ENCODE peak calls at places on chromosomes 12 and 14, in four cellular contexts. U, D, T and S are unnamed samples. For H3K4me1, the result is how much of the 10 kb centered on the place peaks cover.

GRCh38 chr12:27388650-27389049 is 56.0 kb downstream of the BMAL2 start:
- DNase-seq in U (no peak), D (no peak), T (no peak), S (no peak)

GRCh38 chr12:52975204-52975603 is 26.3 kb downstream of the KRT18 start:
- DNase-seq in U (no peak), D (no peak), T (no peak), S (no peak)

GRCh38 chr12:26701604-26702215 is 131.3 kb downstream of the ITPR2 start:
- DNase-seq in U (no peak), D (no peak), T (no peak), S (no peak)

GRCh38 chr12:123115409-123116111 is 35.3 kb downstream of the PITPNM2 start:
- DNase-seq in U (peak), D (no peak), T (peak), S (no peak)

GRCh38 chr12:76190249-76190648 is 105.8 kb upstream of the NAP1L1 start:
- DNase-seq in U (no peak), D (no peak), T (no peak), S (no peak)

GRCh38 chr12:107374136-107374535 is 280.8 kb upstream of the CRY1 start:
- DNase-seq in U (no peak), D (no peak), T (peak), S (no peak)

GRCh38 chr14:22412936-22413411 is 176.1 kb downstream of the DAD1 start:
- DNase-seq in U (no peak), D (peak), T (no peak), S (no peak)

GRCh38 chr14:68666206-68666730 is 126.6 kb downstream of the ZFP36L1 start:
- DNase-seq in U (no peak), D (no peak), T (no peak), S (no peak)

GRCh38 chr12:64390275-64390851 is at the start of gene C12orf56:
- DNase-seq in U (no peak), D (no peak), T (no peak), S (peak)

GRCh38 chr14:67999693-68000384 is 180.3 kb downstream of the RAD51B start:
- DNase-seq in U (no peak), D (peak), T (no peak), S (no peak)

GRCh38 chr14:55731881-55732498 is 152.0 kb downstream of the KTN1 start:
- DNase-seq in U (peak), D (no peak), T (peak), S (peak)

GRCh38 chr14:63276492-63277342 is 42.0 kb downstream of the GPHB5 start:
- DNase-seq in U (no peak), D (no peak), T (no peak), S (no peak)

GRCh38 chr12:46774011-46774633 is 51.7 kb downstream of the SLC38A4 start:
- DNase-seq in U (no peak), D (peak), T (no peak), S (no peak)
- H3K4me3 ChIP-seq in U (no peak), D (peak), T (no peak), S (no peak)

GRCh38 chr14:76446921-76447320 is 71.0 kb downstream of the ESRRB start:
- DNase-seq in U (no peak), D (no peak), T (no peak), S (no peak)

GRCh38 chr14:76450476-76450875 is 74.5 kb downstream of the ESRRB start:
- DNase-seq in U (no peak), D (no peak), T (no peak), S (no peak)

DNA sequence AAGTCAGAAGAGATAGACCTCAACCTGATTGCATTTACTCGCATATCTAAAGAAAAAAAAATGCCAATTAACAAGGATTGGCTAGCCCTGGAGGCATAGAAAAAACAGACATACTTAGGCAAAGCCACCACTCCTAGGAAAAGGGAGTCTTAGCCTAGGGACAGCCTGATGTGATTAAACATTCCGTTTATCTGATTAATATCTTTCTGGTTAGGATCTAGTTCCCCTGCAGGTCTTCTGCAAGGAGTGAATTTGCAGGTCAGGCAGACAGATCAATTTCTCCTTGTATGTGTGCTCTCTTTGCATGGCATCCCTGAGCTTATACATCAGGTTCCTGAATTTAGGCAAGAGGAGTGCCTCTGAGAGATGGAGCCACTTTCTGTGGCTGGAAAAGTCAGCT is 70.5 kb downstream of the ESRRB start:
- DNase-seq in U (no peak), D (no peak), T (no peak), S (no peak)
- H3K4me1 ChIP-seq in U (under half), D (under half), T (under half), S (under half)

DNA sequence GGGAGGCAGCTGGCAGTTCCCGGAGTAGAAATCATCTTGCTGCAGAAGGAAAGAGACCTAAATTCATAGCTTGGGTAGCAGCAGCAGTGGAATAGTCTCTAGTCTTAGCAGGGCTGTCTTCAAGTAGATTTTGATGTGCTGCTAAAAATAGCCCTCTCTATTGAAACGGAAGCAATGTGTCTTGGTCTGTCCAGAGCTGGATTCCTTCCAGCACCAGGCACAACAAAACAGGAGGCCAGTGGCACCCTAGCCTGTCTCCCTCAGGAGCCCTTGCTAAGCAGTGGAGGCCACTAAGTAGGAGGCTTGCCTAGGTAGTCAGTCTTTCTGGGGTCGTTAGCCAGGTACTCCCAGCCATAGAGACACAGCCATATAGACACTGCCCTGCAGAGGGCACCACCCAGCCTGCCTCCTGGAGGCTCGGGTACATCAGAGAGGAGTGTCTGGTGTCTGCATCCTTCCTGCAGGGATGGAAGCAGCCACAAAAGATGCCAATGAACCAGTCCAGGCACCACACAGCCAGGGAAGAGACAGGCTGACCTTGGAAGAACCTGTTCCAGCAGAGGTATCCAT is 97.5 kb downstream of the CRACR2A start:
- DNase-seq in U (no peak), D (peak), T (no peak), S (no peak)
- H3K27ac ChIP-seq in U (no peak), D (no peak), T (no peak), S (no peak)

GRCh38 chr14:32171469-32171868 is 30.4 kb upstream of the RNU6-7 start:
- DNase-seq in U (no peak), D (no peak), T (no peak), S (no peak)

GRCh38 chr14:32166924-32167323 is 34.9 kb upstream of the RNU6-7 start:
- DNase-seq in U (no peak), D (no peak), T (no peak), S (no peak)

GRCh38 chr14:32166029-32166428 is 35.8 kb upstream of the RNU6-7 start:
- DNase-seq in U (no peak), D (no peak), T (no peak), S (no peak)

DNA sequence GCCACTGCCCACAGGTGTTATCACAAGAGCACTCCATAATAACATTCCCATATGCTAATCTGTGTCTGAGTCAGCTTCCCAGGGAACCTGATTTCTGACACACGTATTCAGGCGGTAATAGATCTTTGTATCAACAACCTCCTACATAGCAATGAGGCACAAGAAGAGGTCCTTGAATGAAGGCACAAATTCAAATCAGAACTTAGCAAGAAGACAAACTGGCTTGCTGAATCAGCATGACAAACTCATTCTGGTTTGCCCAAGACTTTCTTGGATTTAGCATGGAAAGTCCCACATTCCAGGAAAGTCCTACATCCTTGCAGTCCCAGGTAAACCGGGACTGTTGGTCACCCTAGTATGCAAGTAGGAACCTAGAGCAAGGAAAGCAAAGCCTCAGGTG is 33.9 kb upstream of the RNU6-7 start:
- DNase-seq in U (no peak), D (no peak), T (no peak), S (no peak)
- H3K4me3 ChIP-seq in U (no peak), D (no peak), T (no peak), S (no peak)

DNA sequence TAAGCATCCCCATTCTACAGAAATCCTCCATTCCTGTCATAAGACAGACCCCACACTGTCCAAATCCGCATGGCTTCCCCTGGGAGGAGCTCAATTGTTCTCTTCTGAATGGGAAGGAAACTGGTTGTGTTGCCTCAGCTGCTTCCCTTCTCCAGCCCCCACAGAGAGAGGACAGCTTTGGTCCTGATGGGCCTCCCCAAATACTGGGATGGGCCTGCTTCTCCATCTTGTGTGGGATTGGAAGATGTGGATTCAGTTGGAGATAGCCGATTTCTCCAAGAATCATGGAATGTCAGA is 40.3 kb downstream of the IGF1 start:
- DNase-seq in U (no peak), D (no peak), T (no peak), S (no peak)
- H3K4me1 ChIP-seq in U (under half), D (under half), T (under half), S (under half)

DNA sequence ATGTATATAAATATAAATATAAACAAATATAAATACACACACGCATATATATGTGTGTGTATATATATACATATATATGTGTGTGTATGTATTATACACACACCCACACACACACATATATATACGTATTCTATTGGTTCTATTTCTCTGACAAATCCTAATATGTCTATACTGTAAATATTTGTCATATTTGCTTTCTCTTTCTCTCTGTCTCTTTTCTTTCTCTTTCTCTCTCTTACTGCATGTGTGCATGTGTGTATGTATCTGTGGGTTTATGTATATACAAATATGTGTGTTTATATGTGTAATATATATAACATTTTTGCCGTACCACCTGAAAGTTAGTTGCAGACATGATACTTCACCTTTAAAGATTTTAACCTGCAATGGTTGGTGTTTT is 174.2 kb upstream of the PLEKHG7 start:
- DNase-seq in U (no peak), D (no peak), T (no peak), S (no peak)
- H3K27ac ChIP-seq in U (no peak), D (no peak), T (no peak), S (no peak)

DNA sequence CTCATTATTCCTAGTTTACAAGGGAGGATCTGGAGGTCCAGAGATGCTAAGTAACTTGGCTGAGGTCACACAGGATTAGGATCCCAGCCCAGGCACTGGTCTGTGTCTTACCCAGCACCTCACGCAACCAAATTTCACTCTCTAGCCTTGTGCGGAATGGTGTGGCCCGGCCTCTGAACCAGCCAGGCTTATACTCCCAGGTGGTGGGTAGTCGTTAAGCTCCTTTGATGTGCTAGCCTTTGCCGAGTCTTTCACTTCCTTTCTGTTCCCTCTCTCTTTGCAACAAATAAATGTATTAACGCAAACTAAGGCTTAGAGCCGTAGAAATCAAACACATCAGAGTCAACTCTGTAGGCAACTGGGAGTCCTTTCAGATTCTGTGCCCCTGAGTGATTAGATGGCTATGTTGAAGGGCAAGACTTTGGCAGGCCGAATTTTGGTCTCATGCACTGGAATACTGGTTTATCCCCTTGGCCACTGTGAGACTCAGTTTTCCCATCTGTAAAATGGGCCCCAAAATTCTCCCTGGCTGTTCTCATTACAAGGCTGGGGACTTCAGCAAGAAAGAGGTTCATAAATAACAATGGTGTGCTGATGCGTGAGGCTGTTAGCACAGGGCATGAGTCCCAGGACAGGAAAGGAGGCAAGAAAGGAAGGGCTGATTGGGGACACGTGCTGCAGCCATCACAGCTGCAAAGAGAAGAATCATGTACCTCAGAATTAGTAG is 126.3 kb downstream of the AACS start:
- DNase-seq in U (no peak), D (no peak), T (no peak), S (no peak)
- H3K4me3 ChIP-seq in U (no peak), D (no peak), T (no peak), S (no peak)

GRCh38 chr12:10717410-10717809 is 5.7 kb downstream of the YBX3 start:
- DNase-seq in U (no peak), D (peak), T (no peak), S (no peak)
- H3K4me1 ChIP-seq in U (under half), D (under half), T (under half), S (half or more)

GRCh38 chr12:111411187-111411764 is 5.6 kb downstream of the SH2B3 start:
- DNase-seq in U (peak), D (no peak), T (no peak), S (no peak)

GRCh38 chr12:111408686-111409402 is 3.1 kb downstream of the SH2B3 start:
- DNase-seq in U (no peak), D (no peak), T (no peak), S (no peak)

GRCh38 chr12:111412007-111412829 is 6.5 kb downstream of the SH2B3 start:
- DNase-seq in U (no peak), D (peak), T (no peak), S (no peak)

GRCh38 chr12:111409403-111410228 is 3.9 kb downstream of the SH2B3 start:
- DNase-seq in U (peak), D (peak), T (peak), S (peak)

GRCh38 chr12:111410229-111411186 is 4.8 kb downstream of the SH2B3 start:
- DNase-seq in U (no peak), D (no peak), T (no peak), S (peak)
- H3K27ac ChIP-seq in U (peak), D (peak), T (peak), S (peak)